ENCODE peak calls at places on chromosomes 1 and 21, in five cellular contexts. One of them, this sample, is unnamed.

GRCh38 chr1:157105988-157106812 is 6.6 kb upstream of the ETV3L start:
- DNase-seq in stomach: peak; percentile 41
- DNase-seq in BE2C: no peak
- DNase-seq in AG04449: peak; percentile 74
- DNase-seq in spleen: peak; percentile 79
- DNase-seq in this sample: peak; percentile 24

GRCh38 chr1:221778535-221779142 is 36.8 kb upstream of the DUSP10 start:
- DNase-seq in AG04449: no peak
- DNase-seq in spleen: peak; percentile 88
- DNase-seq in BE2C: no peak
- DNase-seq in stomach: no peak
- DNase-seq in this sample: no peak

GRCh38 chr1:178220094-178220493 is 126.2 kb downstream of the RASAL2 start:
- DNase-seq in spleen: no peak
- DNase-seq in stomach: no peak
- DNase-seq in AG04449: no peak
- DNase-seq in BE2C: no peak
- DNase-seq in this sample: no peak

GRCh38 chr1:85153149-85153891 is 47.5 kb downstream of the SYDE2 start:
- DNase-seq in BE2C: no peak
- DNase-seq in stomach: no peak
- DNase-seq in AG04449: no peak
- DNase-seq in spleen: no peak
- DNase-seq in this sample: no peak

GRCh38 chr1:37482796-37483744 is 8.7 kb downstream of the ZC3H12A start:
- DNase-seq in stomach: no peak
- DNase-seq in spleen: no peak
- DNase-seq in AG04449: no peak
- DNase-seq in BE2C: no peak
- DNase-seq in this sample: no peak

GRCh38 chr1:49059087-49059486 is 282.4 kb upstream of the BEND5 start:
- DNase-seq in stomach: no peak
- DNase-seq in BE2C: no peak
- DNase-seq in AG04449: no peak
- DNase-seq in spleen: no peak
- DNase-seq in this sample: no peak

GRCh38 chr1:229582715-229583114 is 24.2 kb upstream of the ABCB10 start:
- DNase-seq in BE2C: no peak
- DNase-seq in spleen: no peak
- DNase-seq in AG04449: no peak
- DNase-seq in stomach: no peak
- DNase-seq in this sample: no peak

GRCh38 chr1:109151146-109151545 is 37.2 kb downstream of the ELAPOR1 start:
- DNase-seq in spleen: no peak
- DNase-seq in AG04449: no peak
- DNase-seq in BE2C: peak; percentile 34
- DNase-seq in stomach: peak; percentile 67
- DNase-seq in this sample: no peak

GRCh38 chr1:54158071-54158470 is 5.3 kb upstream of the CDCP2 start:
- DNase-seq in BE2C: no peak
- DNase-seq in stomach: peak; percentile 44
- DNase-seq in spleen: peak; percentile 37
- DNase-seq in AG04449: no peak
- DNase-seq in this sample: no peak

GRCh38 chr1:13760921-13761320 is 60.9 kb downstream of the PRDM2 start:
- DNase-seq in spleen: no peak
- DNase-seq in AG04449: no peak
- DNase-seq in stomach: no peak
- DNase-seq in BE2C: no peak
- DNase-seq in this sample: no peak

GRCh38 chr1:72357411-72357810 is 75.1 kb upstream of the NEGR1 start:
- DNase-seq in spleen: no peak
- DNase-seq in stomach: no peak
- DNase-seq in AG04449: no peak
- DNase-seq in BE2C: no peak
- DNase-seq in this sample: no peak

GRCh38 chr1:18951818-18952391 is 4.6 kb downstream of the IFFO2 start:
- DNase-seq in stomach: peak; percentile 36
- DNase-seq in spleen: no peak
- DNase-seq in AG04449: no peak
- DNase-seq in BE2C: no peak
- DNase-seq in this sample: no peak

GRCh38 chr1:183137782-183138181 is 48.3 kb upstream of the LAMC2 start:
- DNase-seq in AG04449: no peak
- DNase-seq in BE2C: no peak
- DNase-seq in spleen: no peak
- DNase-seq in stomach: no peak
- DNase-seq in this sample: no peak

GRCh38 chr1:228882041-228882784 is 146.9 kb downstream of the RHOU start:
- DNase-seq in stomach: no peak
- DNase-seq in AG04449: no peak
- DNase-seq in spleen: no peak
- DNase-seq in BE2C: no peak
- DNase-seq in this sample: peak; percentile 15

GRCh38 chr1:17125756-17126237 is 6.5 kb upstream of the PADI2 start:
- DNase-seq in stomach: peak; percentile 91
- DNase-seq in spleen: peak; percentile 96
- DNase-seq in AG04449: no peak
- DNase-seq in BE2C: peak; percentile 79
- DNase-seq in this sample: peak; percentile 90

GRCh38 chr1:92446990-92447681 is 39.6 kb downstream of the GFI1 start:
- DNase-seq in BE2C: no peak
- DNase-seq in AG04449: no peak
- DNase-seq in stomach: no peak
- DNase-seq in spleen: no peak
- DNase-seq in this sample: no peak

GRCh38 chr1:160407819-160408801 is 7.7 kb downstream of the VANGL2 start:
- DNase-seq in AG04449: no peak
- DNase-seq in spleen: no peak
- DNase-seq in stomach: no peak
- DNase-seq in BE2C: peak; percentile 52
- DNase-seq in this sample: no peak

GRCh38 chr1:40922969-40923368 is 56.5 kb upstream of the CTPS1 start:
- DNase-seq in stomach: peak; percentile 74
- DNase-seq in spleen: no peak
- DNase-seq in BE2C: peak; percentile 12
- DNase-seq in AG04449: no peak
- DNase-seq in this sample: no peak

GRCh38 chr1:206679738-206680211 is 4.9 kb upstream of the MAPKAPK2 start:
- DNase-seq in stomach: no peak
- DNase-seq in spleen: no peak
- DNase-seq in AG04449: no peak
- DNase-seq in BE2C: no peak
- DNase-seq in this sample: no peak

GRCh38 chr21:25039461-25040380 is 567.6 kb downstream of the MRPL39 start:
- DNase-seq in BE2C: no peak
- DNase-seq in AG04449: no peak
- DNase-seq in spleen: no peak
- DNase-seq in stomach: no peak
- DNase-seq in this sample: no peak

GRCh38 chr1:39089811-39090519 is 63.8 kb downstream of the NDUFS5 start:
- DNase-seq in AG04449: no peak
- DNase-seq in BE2C: no peak
- DNase-seq in stomach: no peak
- DNase-seq in spleen: no peak
- DNase-seq in this sample: no peak

GRCh38 chr1:8641317-8641997 is 176.0 kb downstream of the RERE start:
- DNase-seq in stomach: no peak
- DNase-seq in spleen: no peak
- DNase-seq in BE2C: no peak
- DNase-seq in AG04449: no peak
- DNase-seq in this sample: no peak

GRCh38 chr1:225768662-225769426 is 8.8 kb upstream of the SRP9 start:
- DNase-seq in stomach: no peak
- DNase-seq in BE2C: no peak
- DNase-seq in AG04449: no peak
- DNase-seq in spleen: peak; percentile 20
- DNase-seq in this sample: no peak

GRCh38 chr1:21324368-21325137 is 34.3 kb upstream of the ECE1 start:
- DNase-seq in AG04449: no peak
- DNase-seq in spleen: peak; percentile 89
- DNase-seq in stomach: peak; percentile 89
- DNase-seq in BE2C: peak; percentile 85
- DNase-seq in this sample: peak; percentile 76

GRCh38 chr1:182671779-182672486 is 12.5 kb downstream of the RGS8 start:
- DNase-seq in spleen: no peak
- DNase-seq in AG04449: no peak
- DNase-seq in BE2C: peak; percentile 41
- DNase-seq in stomach: no peak
- DNase-seq in this sample: no peak

GRCh38 chr1:247487057-247487456 is 29.2 kb upstream of the OR2B11 start:
- DNase-seq in BE2C: no peak
- DNase-seq in stomach: no peak
- DNase-seq in spleen: no peak
- DNase-seq in AG04449: no peak
- DNase-seq in this sample: no peak

GRCh38 chr1:231630558-231631205 is 4.1 kb downstream of the DISC1 start:
- DNase-seq in stomach: no peak
- DNase-seq in AG04449: peak; percentile 59
- DNase-seq in BE2C: no peak
- DNase-seq in spleen: no peak
- DNase-seq in this sample: no peak

GRCh38 chr1:197908695-197909336 is 6.4 kb downstream of the C1orf53 start:
- DNase-seq in BE2C: no peak
- DNase-seq in AG04449: no peak
- DNase-seq in spleen: no peak
- DNase-seq in stomach: no peak
- DNase-seq in this sample: no peak
- TF ChIP-seq CTCF in BE2C: no peak
- TF ChIP-seq CTCF in AG04449: no peak
- TF ChIP-seq CTCF in spleen: no peak
- TF ChIP-seq CTCF in stomach: no peak
- TF ChIP-seq CTCF in this sample: no peak

DNA sequence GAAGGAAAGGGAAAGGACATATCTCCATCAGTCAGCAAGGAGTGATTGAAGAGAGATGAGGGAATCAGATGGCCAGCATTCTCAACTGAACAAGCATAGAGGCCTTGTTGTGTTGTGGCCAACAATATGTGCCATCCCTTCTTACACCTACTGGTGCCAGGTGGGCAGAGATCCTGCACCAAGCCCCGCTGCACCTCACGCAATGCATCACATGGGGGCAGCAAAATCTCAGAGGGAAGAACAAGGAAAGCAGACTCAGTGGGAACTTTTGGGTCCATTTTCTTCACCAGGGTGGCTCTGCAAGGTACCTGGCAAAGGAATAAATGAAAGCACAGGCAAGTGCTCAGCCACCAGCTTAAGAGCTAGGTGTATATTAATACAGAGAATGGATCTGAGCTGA is 33.2 kb downstream of the HSD3B2 start:
- DNase-seq in spleen: no peak
- DNase-seq in BE2C: no peak
- DNase-seq in AG04449: no peak
- DNase-seq in stomach: no peak
- DNase-seq in this sample: no peak
- TF ChIP-seq CTCF in spleen: no peak
- TF ChIP-seq CTCF in BE2C: no peak
- TF ChIP-seq CTCF in AG04449: no peak
- TF ChIP-seq CTCF in stomach: no peak
- TF ChIP-seq CTCF in this sample: no peak

DNA sequence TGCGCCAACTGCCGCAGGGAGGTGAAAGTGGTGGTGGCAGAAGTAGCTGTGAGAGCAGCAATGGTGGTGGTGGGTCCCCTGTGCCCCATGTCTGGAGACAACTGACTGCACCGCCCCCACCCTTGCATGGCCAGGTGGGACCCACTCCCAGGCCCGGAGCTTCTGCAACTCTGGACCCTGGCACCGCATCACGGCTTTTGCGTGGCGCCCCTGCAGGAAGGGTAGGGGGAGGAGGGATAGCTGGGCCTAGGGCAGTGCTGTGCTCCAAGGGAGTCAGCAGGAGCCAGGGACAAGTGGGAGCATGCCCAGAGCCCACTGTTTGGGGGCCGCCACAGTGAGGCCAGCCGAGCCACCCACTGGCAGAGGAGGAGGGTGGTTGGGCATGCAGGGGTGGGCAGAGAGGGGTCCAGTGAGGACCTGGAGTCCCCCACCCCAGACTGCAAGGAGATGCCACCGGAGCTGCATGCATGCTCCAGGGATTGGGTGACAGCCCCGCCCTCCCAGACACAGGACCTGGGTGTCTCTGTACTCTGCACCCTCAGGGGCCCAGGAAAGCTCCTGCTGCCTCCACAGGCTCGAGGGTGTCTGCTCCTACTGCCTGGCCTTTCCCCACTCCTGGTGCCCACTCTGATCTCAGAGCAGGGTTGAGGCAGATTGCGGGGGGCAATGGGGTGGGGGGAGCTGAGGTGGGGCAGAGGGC is 9.8 kb upstream of the CTTNBP2NL start:
- DNase-seq in AG04449: no peak
- DNase-seq in stomach: no peak
- DNase-seq in spleen: no peak
- DNase-seq in BE2C: no peak
- DNase-seq in this sample: no peak
- TF ChIP-seq CTCF in AG04449: no peak
- TF ChIP-seq CTCF in stomach: no peak
- TF ChIP-seq CTCF in spleen: no peak
- TF ChIP-seq CTCF in BE2C: no peak
- TF ChIP-seq CTCF in this sample: no peak

GRCh38 chr1:164823486-164824279 is 264.7 kb downstream of the PBX1 start:
- DNase-seq in BE2C: no peak
- DNase-seq in stomach: no peak
- DNase-seq in spleen: no peak
- DNase-seq in AG04449: no peak
- DNase-seq in this sample: no peak
- TF ChIP-seq CTCF in BE2C: no peak
- TF ChIP-seq CTCF in stomach: no peak
- TF ChIP-seq CTCF in spleen: no peak
- TF ChIP-seq CTCF in AG04449: no peak
- TF ChIP-seq CTCF in this sample: no peak

GRCh38 chr1:6485937-6486250 is 5.6 kb downstream of the PLEKHG5 start:
- DNase-seq in BE2C: no peak
- DNase-seq in AG04449: no peak
- DNase-seq in spleen: no peak
- DNase-seq in stomach: no peak
- DNase-seq in this sample: no peak

GRCh38 chr1:6487804-6488484 is 3.5 kb downstream of the PLEKHG5 start:
- DNase-seq in stomach: no peak
- DNase-seq in AG04449: no peak
- DNase-seq in spleen: no peak
- DNase-seq in BE2C: no peak
- DNase-seq in this sample: no peak

GRCh38 chr1:6485140-6485936 is 6.1 kb downstream of the PLEKHG5 start:
- DNase-seq in BE2C: no peak
- DNase-seq in AG04449: no peak
- DNase-seq in stomach: no peak
- DNase-seq in spleen: no peak
- DNase-seq in this sample: no peak

GRCh38 chr1:6484826-6485139 is 6.7 kb downstream of the PLEKHG5 start:
- DNase-seq in BE2C: no peak
- DNase-seq in spleen: no peak
- DNase-seq in AG04449: no peak
- DNase-seq in stomach: no peak
- DNase-seq in this sample: no peak

GRCh38 chr1:6486433-6487011 is 4.9 kb downstream of the PLEKHG5 start:
- DNase-seq in spleen: peak; percentile 94
- DNase-seq in AG04449: no peak
- DNase-seq in BE2C: peak; percentile 87
- DNase-seq in stomach: peak; percentile 90
- DNase-seq in this sample: peak; percentile 89
- TF ChIP-seq CTCF in spleen: peak; percentile 78
- TF ChIP-seq CTCF in AG04449: peak; percentile 98
- TF ChIP-seq CTCF in BE2C: peak; percentile 80
- TF ChIP-seq CTCF in stomach: peak; percentile 57
- TF ChIP-seq CTCF in this sample: peak; percentile 78

This sample was measured in ascending aorta.